ENCODE peak calls at places on chromosome 15, in six cellular contexts. One of them, this sample, is unnamed.
A peak's percentile ranks its signal among the peaks of the same experiment; 100 is the strongest.

GRCh38 chr15:92882697-92883642 is 17.2 kb upstream of the CHD2 start:
- DNase-seq in BE2C: peak; percentile 39
- DNase-seq in endodermal cell: no peak
- DNase-seq in adrenal gland: peak; percentile 67
- DNase-seq in left ventricle myocardium inferior: peak; percentile 28
- DNase-seq in right cardiac atrium: peak; percentile 39
- DNase-seq in this sample: peak; percentile 55

GRCh38 chr15:83475551-83475950 is 28.4 kb downstream of the SH3GL3 start:
- DNase-seq in left ventricle myocardium inferior: no peak
- DNase-seq in BE2C: no peak
- DNase-seq in right cardiac atrium: no peak
- DNase-seq in endodermal cell: no peak
- DNase-seq in adrenal gland: no peak
- DNase-seq in this sample: peak; percentile 5

GRCh38 chr15:72133211-72133610 is 15.0 kb downstream of the SENP8 start:
- DNase-seq in right cardiac atrium: no peak
- DNase-seq in BE2C: no peak
- DNase-seq in adrenal gland: no peak
- DNase-seq in left ventricle myocardium inferior: no peak
- DNase-seq in endodermal cell: no peak
- DNase-seq in this sample: no peak

GRCh38 chr15:81492303-81492702 is 118.3 kb upstream of the TMC3 start:
- DNase-seq in right cardiac atrium: peak; percentile 39
- DNase-seq in left ventricle myocardium inferior: peak; percentile 20
- DNase-seq in adrenal gland: no peak
- DNase-seq in BE2C: no peak
- DNase-seq in endodermal cell: no peak
- DNase-seq in this sample: peak; percentile 36

GRCh38 chr15:101031203-101031602 is 112.0 kb downstream of the LRRK1 start:
- DNase-seq in adrenal gland: no peak
- DNase-seq in right cardiac atrium: no peak
- DNase-seq in BE2C: peak; percentile 15
- DNase-seq in left ventricle myocardium inferior: no peak
- DNase-seq in endodermal cell: peak; percentile 17
- DNase-seq in this sample: no peak

GRCh38 chr15:38721549-38721948 is 156.9 kb upstream of the RASGRP1 start:
- DNase-seq in endodermal cell: no peak
- DNase-seq in BE2C: no peak
- DNase-seq in right cardiac atrium: no peak
- DNase-seq in left ventricle myocardium inferior: no peak
- DNase-seq in adrenal gland: no peak
- DNase-seq in this sample: no peak

GRCh38 chr15:55361048-55361447 is 42.0 kb downstream of the PIGB start:
- DNase-seq in endodermal cell: no peak
- DNase-seq in right cardiac atrium: no peak
- DNase-seq in adrenal gland: no peak
- DNase-seq in left ventricle myocardium inferior: no peak
- DNase-seq in BE2C: no peak
- DNase-seq in this sample: no peak

GRCh38 chr15:38440353-38441129 is 13.4 kb upstream of the FAM98B start:
- DNase-seq in endodermal cell: peak; percentile 81
- DNase-seq in right cardiac atrium: peak; percentile 14
- DNase-seq in BE2C: peak; percentile 77
- DNase-seq in adrenal gland: peak; percentile 25
- DNase-seq in left ventricle myocardium inferior: no peak
- DNase-seq in this sample: peak; percentile 32

GRCh38 chr15:100958326-100959065 is 39.3 kb downstream of the LRRK1 start:
- DNase-seq in left ventricle myocardium inferior: no peak
- DNase-seq in endodermal cell: no peak
- DNase-seq in right cardiac atrium: peak; percentile 24
- DNase-seq in adrenal gland: no peak
- DNase-seq in BE2C: no peak
- DNase-seq in this sample: no peak

GRCh38 chr15:69523010-69524001 is 70.7 kb downstream of the RPLP1 start:
- DNase-seq in adrenal gland: peak; percentile 64
- DNase-seq in endodermal cell: peak; percentile 96
- DNase-seq in right cardiac atrium: peak; percentile 79
- DNase-seq in left ventricle myocardium inferior: peak; percentile 64
- DNase-seq in BE2C: peak; percentile 87
- DNase-seq in this sample: peak; percentile 92

GRCh38 chr15:38706956-38707355 is 142.3 kb upstream of the RASGRP1 start:
- DNase-seq in endodermal cell: no peak
- DNase-seq in right cardiac atrium: no peak
- DNase-seq in left ventricle myocardium inferior: no peak
- DNase-seq in adrenal gland: no peak
- DNase-seq in BE2C: no peak
- DNase-seq in this sample: no peak

GRCh38 chr15:55108858-55109518 is 87.8 kb downstream of the RSL24D1 start:
- DNase-seq in endodermal cell: peak; percentile 91
- DNase-seq in BE2C: peak; percentile 69
- DNase-seq in right cardiac atrium: peak; percentile 59
- DNase-seq in adrenal gland: peak; percentile 58
- DNase-seq in left ventricle myocardium inferior: peak; percentile 59
- DNase-seq in this sample: peak; percentile 72

GRCh38 chr15:60555814-60556213 is 76.9 kb upstream of the ICE2 start:
- DNase-seq in endodermal cell: no peak
- DNase-seq in adrenal gland: no peak
- DNase-seq in right cardiac atrium: no peak
- DNase-seq in left ventricle myocardium inferior: no peak
- DNase-seq in BE2C: no peak
- DNase-seq in this sample: no peak

GRCh38 chr15:27573800-27574485 is 525.2 kb downstream of the OCA2 start:
- DNase-seq in endodermal cell: no peak
- DNase-seq in right cardiac atrium: no peak
- DNase-seq in left ventricle myocardium inferior: no peak
- DNase-seq in BE2C: no peak
- DNase-seq in adrenal gland: no peak
- DNase-seq in this sample: no peak

GRCh38 chr15:58438111-58438510 is 6.3 kb downstream of the LIPC start:
- DNase-seq in adrenal gland: no peak
- DNase-seq in endodermal cell: no peak
- DNase-seq in BE2C: no peak
- DNase-seq in right cardiac atrium: no peak
- DNase-seq in left ventricle myocardium inferior: no peak
- DNase-seq in this sample: no peak

GRCh38 chr15:34318277-34319079 is 19.1 kb downstream of the SLC12A6 start:
- DNase-seq in endodermal cell: peak; percentile 78
- DNase-seq in right cardiac atrium: peak; percentile 65
- DNase-seq in adrenal gland: peak; percentile 60
- DNase-seq in BE2C: peak; percentile 46
- DNase-seq in left ventricle myocardium inferior: peak; percentile 51
- DNase-seq in this sample: peak; percentile 75

GRCh38 chr15:84023636-84024035 is 211.9 kb upstream of the GOLGA6L4 start:
- DNase-seq in BE2C: peak; percentile 65
- DNase-seq in endodermal cell: peak; percentile 68
- DNase-seq in right cardiac atrium: peak; percentile 28
- DNase-seq in left ventricle myocardium inferior: no peak
- DNase-seq in adrenal gland: no peak
- DNase-seq in this sample: peak; percentile 73

GRCh38 chr15:51212909-51213308 is 118.2 kb upstream of the TNFAIP8L3 start:
- DNase-seq in adrenal gland: no peak
- DNase-seq in endodermal cell: no peak
- DNase-seq in right cardiac atrium: no peak
- DNase-seq in BE2C: no peak
- DNase-seq in left ventricle myocardium inferior: no peak
- DNase-seq in this sample: no peak

DNA sequence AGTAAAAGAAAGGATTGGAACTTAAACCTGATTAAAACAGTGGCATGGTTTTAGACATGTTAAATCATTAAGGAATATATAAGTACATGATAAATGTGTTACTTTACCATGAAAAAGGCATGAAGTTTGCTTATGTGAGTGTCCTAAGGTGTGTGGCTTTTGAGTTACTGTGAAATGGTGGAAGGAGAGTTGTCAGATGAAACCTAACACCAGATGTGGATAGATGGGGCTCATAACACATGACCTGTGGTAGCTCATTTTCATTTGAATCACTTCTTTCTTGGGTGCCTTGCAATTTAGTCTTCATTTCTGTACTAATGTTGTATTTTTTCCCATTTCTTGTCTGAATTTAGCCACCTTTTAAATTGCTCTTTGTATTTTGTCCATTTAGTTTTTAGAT is 13.0 kb downstream of the MEF2A start:
- DNase-seq in right cardiac atrium: no peak
- DNase-seq in endodermal cell: no peak
- DNase-seq in left ventricle myocardium inferior: no peak
- DNase-seq in adrenal gland: no peak
- DNase-seq in BE2C: no peak
- DNase-seq in this sample: no peak
- H3K4me1 ChIP-seq in right cardiac atrium: peaks cover 4% of the 10 kb centered on the region
- H3K4me1 ChIP-seq in endodermal cell: peaks cover 6% of the 10 kb centered on the region
- H3K4me1 ChIP-seq in left ventricle myocardium inferior: peaks cover 99% of the 10 kb centered on the region
- H3K4me1 ChIP-seq in adrenal gland: peaks cover 9% of the 10 kb centered on the region
- H3K4me1 ChIP-seq in BE2C: no peaks in the 10 kb centered on the region
- H3K4me1 ChIP-seq in this sample: no peaks in the 10 kb centered on the region

GRCh38 chr15:89399070-89399389 is 64.4 kb upstream of the POLG start:
- DNase-seq in right cardiac atrium: no peak
- DNase-seq in left ventricle myocardium inferior: no peak
- DNase-seq in BE2C: no peak
- DNase-seq in adrenal gland: no peak
- DNase-seq in endodermal cell: no peak
- DNase-seq in this sample: no peak
- H3K27me3 ChIP-seq in right cardiac atrium: peaks cover 3% of the 10 kb centered on the region
- H3K27me3 ChIP-seq in left ventricle myocardium inferior: peaks cover 100% of the 10 kb centered on the region
- H3K27me3 ChIP-seq in BE2C: no peaks in the 10 kb centered on the region
- H3K27me3 ChIP-seq in adrenal gland: peaks cover 62% of the 10 kb centered on the region
- H3K27me3 ChIP-seq in endodermal cell: peaks cover 100% of the 10 kb centered on the region
- H3K27me3 ChIP-seq in this sample: peaks cover 14% of the 10 kb centered on the region

DNA sequence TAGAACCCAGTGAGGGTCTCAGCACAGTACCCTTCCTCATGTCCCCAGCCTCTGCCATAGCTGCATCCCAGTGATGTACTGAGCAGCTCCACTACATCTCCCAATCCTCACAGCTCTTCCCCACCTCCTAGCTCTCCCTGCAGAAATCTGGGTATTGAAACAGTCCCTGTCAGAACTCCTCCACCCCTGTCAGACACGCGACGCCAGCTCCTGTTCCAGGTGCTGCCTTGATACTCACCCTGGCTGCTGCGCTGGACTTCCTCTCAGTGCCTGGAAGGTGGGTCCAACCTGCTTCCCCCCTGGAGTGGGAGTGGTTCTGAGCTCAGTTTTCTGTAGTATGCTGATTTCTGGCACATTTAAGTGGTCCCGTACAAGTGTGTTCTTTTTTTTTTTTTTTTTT is 160.9 kb upstream of the SLCO3A1 start:
- DNase-seq in BE2C: no peak
- DNase-seq in right cardiac atrium: no peak
- DNase-seq in left ventricle myocardium inferior: no peak
- DNase-seq in adrenal gland: no peak
- DNase-seq in endodermal cell: no peak
- DNase-seq in this sample: no peak
- H3K4me1 ChIP-seq in BE2C: peaks cover 9% of the 10 kb centered on the region
- H3K4me1 ChIP-seq in right cardiac atrium: no peaks in the 10 kb centered on the region
- H3K4me1 ChIP-seq in left ventricle myocardium inferior: no peaks in the 10 kb centered on the region
- H3K4me1 ChIP-seq in adrenal gland: no peaks in the 10 kb centered on the region
- H3K4me1 ChIP-seq in endodermal cell: no peaks in the 10 kb centered on the region
- H3K4me1 ChIP-seq in this sample: no peaks in the 10 kb centered on the region

GRCh38 chr15:63029701-63030100 is 12.8 kb upstream of the TPM1 start:
- DNase-seq in right cardiac atrium: no peak
- DNase-seq in endodermal cell: no peak
- DNase-seq in adrenal gland: no peak
- DNase-seq in left ventricle myocardium inferior: no peak
- DNase-seq in BE2C: no peak
- DNase-seq in this sample: peak; percentile 71
- H3K27me3 ChIP-seq in right cardiac atrium: no peaks in the 10 kb centered on the region
- H3K27me3 ChIP-seq in endodermal cell: no peaks in the 10 kb centered on the region
- H3K27me3 ChIP-seq in adrenal gland: no peaks in the 10 kb centered on the region
- H3K27me3 ChIP-seq in left ventricle myocardium inferior: no peaks in the 10 kb centered on the region
- H3K27me3 ChIP-seq in BE2C: no peaks in the 10 kb centered on the region
- H3K27me3 ChIP-seq in this sample: peaks cover 3% of the 10 kb centered on the region

GRCh38 chr15:68382286-68383007 is 49.5 kb downstream of the ITGA11 start:
- DNase-seq in right cardiac atrium: no peak
- DNase-seq in adrenal gland: no peak
- DNase-seq in BE2C: no peak
- DNase-seq in endodermal cell: no peak
- DNase-seq in left ventricle myocardium inferior: no peak
- DNase-seq in this sample: no peak
- H3K4me1 ChIP-seq in right cardiac atrium: no peaks in the 10 kb centered on the region
- H3K4me1 ChIP-seq in adrenal gland: peaks cover 7% of the 10 kb centered on the region
- H3K4me1 ChIP-seq in BE2C: peaks cover 8% of the 10 kb centered on the region
- H3K4me1 ChIP-seq in endodermal cell: no peaks in the 10 kb centered on the region
- H3K4me1 ChIP-seq in left ventricle myocardium inferior: peaks cover 4% of the 10 kb centered on the region
- H3K4me1 ChIP-seq in this sample: no peaks in the 10 kb centered on the region

DNA sequence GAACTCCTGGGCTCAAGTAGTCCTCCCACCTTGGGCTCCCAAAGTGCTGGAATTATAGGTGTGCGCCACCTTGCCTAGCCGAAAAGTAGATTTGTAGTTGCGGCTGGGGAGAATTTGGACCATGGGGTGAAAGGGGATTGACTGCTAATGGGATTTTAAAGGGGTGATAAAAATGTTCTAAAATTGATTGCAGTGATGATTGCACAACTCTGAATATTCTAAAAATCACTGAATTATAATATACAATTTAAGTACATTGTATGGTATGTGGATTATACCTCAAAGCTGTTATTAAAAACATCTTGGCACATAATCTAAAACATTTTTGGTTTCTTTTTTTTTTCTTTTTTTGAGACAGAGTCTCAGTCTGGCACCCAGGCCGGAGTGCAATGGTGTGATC is 3.9 kb downstream of the PRC1 start:
- DNase-seq in right cardiac atrium: no peak
- DNase-seq in adrenal gland: no peak
- DNase-seq in left ventricle myocardium inferior: no peak
- DNase-seq in BE2C: no peak
- DNase-seq in endodermal cell: no peak
- DNase-seq in this sample: no peak
- H3K27me3 ChIP-seq in right cardiac atrium: no peaks in the 10 kb centered on the region
- H3K27me3 ChIP-seq in adrenal gland: no peaks in the 10 kb centered on the region
- H3K27me3 ChIP-seq in left ventricle myocardium inferior: no peaks in the 10 kb centered on the region
- H3K27me3 ChIP-seq in BE2C: no peaks in the 10 kb centered on the region
- H3K27me3 ChIP-seq in endodermal cell: no peaks in the 10 kb centered on the region
- H3K27me3 ChIP-seq in this sample: no peaks in the 10 kb centered on the region